ENCODE peak calls at places on chromosome 11, in ten cellular contexts. One of them, this sample, is unnamed.

GRCh38 chr11:35943761-35944502 is at the start of gene LDLRAD3:
- DNase-seq in K562: peak; percentile 92
- DNase-seq in A673: peak; percentile 97
- DNase-seq in heart right ventricle: peak; percentile 60
- DNase-seq in thoracic aorta: peak; percentile 13
- DNase-seq in IMR-90: peak; percentile 82
- DNase-seq in choroid plexus epithelial cell: peak; percentile 93
- DNase-seq in ascending aorta: no peak
- DNase-seq in dorsolateral prefrontal cortex: peak; percentile 48
- DNase-seq in lower lobe of right lung: peak; percentile 81
- DNase-seq in this sample: peak; percentile 85

GRCh38 chr11:15742626-15743243 is 613.6 kb downstream of the SOX6 start:
- DNase-seq in K562: no peak
- DNase-seq in IMR-90: peak; percentile 50
- DNase-seq in heart right ventricle: no peak
- DNase-seq in choroid plexus epithelial cell: peak; percentile 20
- DNase-seq in ascending aorta: no peak
- DNase-seq in thoracic aorta: no peak
- DNase-seq in dorsolateral prefrontal cortex: no peak
- DNase-seq in A673: no peak
- DNase-seq in lower lobe of right lung: no peak
- DNase-seq in this sample: no peak

GRCh38 chr11:102177974-102178631 is 67.9 kb downstream of the YAP1 start:
- DNase-seq in choroid plexus epithelial cell: peak; percentile 95
- DNase-seq in heart right ventricle: no peak
- DNase-seq in K562: no peak
- DNase-seq in ascending aorta: no peak
- DNase-seq in thoracic aorta: no peak
- DNase-seq in A673: peak; percentile 88
- DNase-seq in lower lobe of right lung: no peak
- DNase-seq in dorsolateral prefrontal cortex: no peak
- DNase-seq in IMR-90: peak; percentile 94
- DNase-seq in this sample: no peak

GRCh38 chr11:66639066-66639813 is 737 bp downstream of the RBM4 start:
- DNase-seq in A673: peak; percentile 57
- DNase-seq in K562: no peak
- DNase-seq in lower lobe of right lung: no peak
- DNase-seq in ascending aorta: no peak
- DNase-seq in heart right ventricle: peak; percentile 16
- DNase-seq in thoracic aorta: no peak
- DNase-seq in IMR-90: peak; percentile 42
- DNase-seq in choroid plexus epithelial cell: peak; percentile 67
- DNase-seq in dorsolateral prefrontal cortex: no peak
- DNase-seq in this sample: peak; percentile 35

GRCh38 chr11:82733444-82734119 is at the start of gene FAM181B:
- DNase-seq in thoracic aorta: peak; percentile 25
- DNase-seq in IMR-90: no peak
- DNase-seq in choroid plexus epithelial cell: peak; percentile 27
- DNase-seq in ascending aorta: no peak
- DNase-seq in A673: peak; percentile 82
- DNase-seq in heart right ventricle: peak; percentile 44
- DNase-seq in lower lobe of right lung: no peak
- DNase-seq in dorsolateral prefrontal cortex: peak; percentile 71
- DNase-seq in K562: peak; percentile 56
- DNase-seq in this sample: peak; percentile 93

GRCh38 chr11:12249590-12250260 is 127.6 kb upstream of the PARVA start:
- DNase-seq in thoracic aorta: no peak
- DNase-seq in A673: no peak
- DNase-seq in dorsolateral prefrontal cortex: no peak
- DNase-seq in heart right ventricle: no peak
- DNase-seq in choroid plexus epithelial cell: no peak
- DNase-seq in ascending aorta: no peak
- DNase-seq in lower lobe of right lung: no peak
- DNase-seq in K562: no peak
- DNase-seq in IMR-90: no peak
- DNase-seq in this sample: no peak

GRCh38 chr11:107740256-107740655 is 28.4 kb upstream of the SLN start:
- DNase-seq in dorsolateral prefrontal cortex: no peak
- DNase-seq in IMR-90: no peak
- DNase-seq in lower lobe of right lung: no peak
- DNase-seq in ascending aorta: no peak
- DNase-seq in K562: no peak
- DNase-seq in A673: no peak
- DNase-seq in thoracic aorta: no peak
- DNase-seq in heart right ventricle: no peak
- DNase-seq in choroid plexus epithelial cell: peak; percentile 21
- DNase-seq in this sample: no peak

GRCh38 chr11:88414385-88414861 is 76.9 kb upstream of the CTSC start:
- DNase-seq in IMR-90: peak; percentile 68
- DNase-seq in choroid plexus epithelial cell: peak; percentile 90
- DNase-seq in thoracic aorta: no peak
- DNase-seq in dorsolateral prefrontal cortex: no peak
- DNase-seq in K562: no peak
- DNase-seq in A673: peak; percentile 85
- DNase-seq in lower lobe of right lung: no peak
- DNase-seq in heart right ventricle: peak; percentile 67
- DNase-seq in ascending aorta: no peak
- DNase-seq in this sample: no peak

DNA sequence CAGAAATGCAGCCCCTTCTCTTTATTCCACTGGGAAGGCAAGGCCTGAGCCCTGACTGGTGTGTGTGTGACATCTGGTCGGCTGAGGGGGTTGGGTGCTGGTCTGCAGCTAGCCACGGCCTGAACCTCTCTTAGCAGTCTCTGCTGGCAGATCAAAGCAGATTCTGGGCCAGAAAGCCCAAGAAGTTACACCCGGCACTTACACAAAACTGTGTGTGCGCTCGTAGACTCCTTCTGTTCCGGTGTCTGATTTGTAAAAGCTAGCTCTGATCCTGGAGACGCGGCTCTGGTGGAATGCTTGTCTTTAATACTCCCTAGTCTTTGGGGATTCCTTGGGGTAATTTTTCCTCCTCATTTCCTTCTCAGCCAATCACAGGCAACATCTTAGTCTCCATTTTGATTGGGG is 5.5 kb downstream of the PKNOX2 start:
- DNase-seq in choroid plexus epithelial cell: peak; percentile 69
- DNase-seq in lower lobe of right lung: no peak
- DNase-seq in IMR-90: peak; percentile 19
- DNase-seq in ascending aorta: no peak
- DNase-seq in thoracic aorta: no peak
- DNase-seq in heart right ventricle: no peak
- DNase-seq in dorsolateral prefrontal cortex: no peak
- DNase-seq in A673: no peak
- DNase-seq in K562: no peak
- DNase-seq in this sample: peak; percentile 30
- H3K4me3 ChIP-seq in choroid plexus epithelial cell: peak overlapping the region; percentile 30
- H3K4me3 ChIP-seq in lower lobe of right lung: no peak overlapping the region
- H3K4me3 ChIP-seq in IMR-90: no peak overlapping the region
- H3K4me3 ChIP-seq in ascending aorta: no peak overlapping the region
- H3K4me3 ChIP-seq in thoracic aorta: peak overlapping the region; percentile 51
- H3K4me3 ChIP-seq in heart right ventricle: peak overlapping the region; percentile 15
- H3K4me3 ChIP-seq in dorsolateral prefrontal cortex: no peak overlapping the region
- H3K4me3 ChIP-seq in A673: no peak overlapping the region
- H3K4me3 ChIP-seq in K562: no peak overlapping the region
- H3K4me3 ChIP-seq in this sample: peak overlapping the region; percentile 37

GRCh38 chr11:126432065-126432461 is 76.6 kb downstream of the ST3GAL4 start:
- DNase-seq in heart right ventricle: no peak
- DNase-seq in IMR-90: no peak
- DNase-seq in dorsolateral prefrontal cortex: no peak
- DNase-seq in thoracic aorta: no peak
- DNase-seq in A673: no peak
- DNase-seq in choroid plexus epithelial cell: no peak
- DNase-seq in lower lobe of right lung: no peak
- DNase-seq in K562: no peak
- DNase-seq in ascending aorta: no peak
- DNase-seq in this sample: no peak

GRCh38 chr11:126430581-126431320 is 75.3 kb downstream of the ST3GAL4 start:
- DNase-seq in K562: no peak
- DNase-seq in ascending aorta: no peak
- DNase-seq in A673: no peak
- DNase-seq in thoracic aorta: no peak
- DNase-seq in dorsolateral prefrontal cortex: no peak
- DNase-seq in lower lobe of right lung: no peak
- DNase-seq in heart right ventricle: no peak
- DNase-seq in choroid plexus epithelial cell: no peak
- DNase-seq in IMR-90: peak; percentile 6
- DNase-seq in this sample: no peak

GRCh38 chr11:126432525-126432924 is 77.0 kb downstream of the ST3GAL4 start:
- DNase-seq in IMR-90: no peak
- DNase-seq in heart right ventricle: no peak
- DNase-seq in K562: no peak
- DNase-seq in thoracic aorta: no peak
- DNase-seq in dorsolateral prefrontal cortex: no peak
- DNase-seq in ascending aorta: no peak
- DNase-seq in A673: no peak
- DNase-seq in choroid plexus epithelial cell: no peak
- DNase-seq in lower lobe of right lung: no peak
- DNase-seq in this sample: no peak

GRCh38 chr11:126433244-126433846 is 77.9 kb downstream of the ST3GAL4 start:
- DNase-seq in IMR-90: no peak
- DNase-seq in heart right ventricle: no peak
- DNase-seq in thoracic aorta: no peak
- DNase-seq in K562: no peak
- DNase-seq in choroid plexus epithelial cell: no peak
- DNase-seq in lower lobe of right lung: no peak
- DNase-seq in ascending aorta: no peak
- DNase-seq in dorsolateral prefrontal cortex: no peak
- DNase-seq in A673: no peak
- DNase-seq in this sample: no peak

GRCh38 chr11:126431401-126432064 is 76.0 kb downstream of the ST3GAL4 start:
- DNase-seq in A673: no peak
- DNase-seq in ascending aorta: no peak
- DNase-seq in K562: no peak
- DNase-seq in dorsolateral prefrontal cortex: no peak
- DNase-seq in lower lobe of right lung: no peak
- DNase-seq in IMR-90: peak; percentile 72
- DNase-seq in heart right ventricle: peak; percentile 57
- DNase-seq in thoracic aorta: peak; percentile 33
- DNase-seq in choroid plexus epithelial cell: peak; percentile 58
- DNase-seq in this sample: no peak
- H3K4me3 ChIP-seq in A673: no peak overlapping the region
- H3K4me3 ChIP-seq in ascending aorta: no peak overlapping the region
- H3K4me3 ChIP-seq in K562: no peak overlapping the region
- H3K4me3 ChIP-seq in dorsolateral prefrontal cortex: no peak overlapping the region
- H3K4me3 ChIP-seq in lower lobe of right lung: no peak overlapping the region
- H3K4me3 ChIP-seq in IMR-90: no peak overlapping the region
- H3K4me3 ChIP-seq in heart right ventricle: no peak overlapping the region
- H3K4me3 ChIP-seq in thoracic aorta: no peak overlapping the region
- H3K4me3 ChIP-seq in choroid plexus epithelial cell: no peak overlapping the region
- H3K4me3 ChIP-seq in this sample: no peak overlapping the region

GRCh38 chr11:7251487-7251835 is 243 bp upstream of the SYT9 start:
- DNase-seq in ascending aorta: no peak
- DNase-seq in heart right ventricle: no peak
- DNase-seq in choroid plexus epithelial cell: no peak
- DNase-seq in thoracic aorta: no peak
- DNase-seq in dorsolateral prefrontal cortex: peak; percentile 28
- DNase-seq in lower lobe of right lung: no peak
- DNase-seq in K562: no peak
- DNase-seq in IMR-90: no peak
- DNase-seq in A673: no peak
- DNase-seq in this sample: no peak
- H3K4me3 ChIP-seq in ascending aorta: peak overlapping the region; percentile 56
- H3K4me3 ChIP-seq in heart right ventricle: peak overlapping the region; percentile 61
- H3K4me3 ChIP-seq in choroid plexus epithelial cell: peak overlapping the region; percentile 52
- H3K4me3 ChIP-seq in thoracic aorta: peak overlapping the region; percentile 70
- H3K4me3 ChIP-seq in dorsolateral prefrontal cortex: peak overlapping the region; percentile 82
- H3K4me3 ChIP-seq in lower lobe of right lung: peak overlapping the region; percentile 62
- H3K4me3 ChIP-seq in K562: no peak overlapping the region
- H3K4me3 ChIP-seq in IMR-90: peak overlapping the region; percentile 18
- H3K4me3 ChIP-seq in A673: no peak overlapping the region
- H3K4me3 ChIP-seq in this sample: peak overlapping the region; percentile 85

GRCh38 chr11:747176-748006 is at the start of gene TALDO1:
- DNase-seq in ascending aorta: peak; percentile 50
- DNase-seq in K562: peak; percentile 93
- DNase-seq in heart right ventricle: peak; percentile 90
- DNase-seq in lower lobe of right lung: peak; percentile 96
- DNase-seq in choroid plexus epithelial cell: peak; percentile 80
- DNase-seq in thoracic aorta: peak; percentile 56
- DNase-seq in A673: peak; percentile 93
- DNase-seq in IMR-90: peak; percentile 76
- DNase-seq in dorsolateral prefrontal cortex: peak; percentile 87
- DNase-seq in this sample: peak; percentile 97

GRCh38 chr11:742571-743201 is 4.6 kb upstream of the TALDO1 start:
- DNase-seq in K562: no peak
- DNase-seq in IMR-90: no peak
- DNase-seq in choroid plexus epithelial cell: no peak
- DNase-seq in dorsolateral prefrontal cortex: no peak
- DNase-seq in lower lobe of right lung: no peak
- DNase-seq in thoracic aorta: no peak
- DNase-seq in A673: no peak
- DNase-seq in heart right ventricle: no peak
- DNase-seq in ascending aorta: no peak
- DNase-seq in this sample: no peak

GRCh38 chr11:748007-748359 is 719 bp downstream of the TALDO1 start:
- DNase-seq in lower lobe of right lung: peak; percentile 60
- DNase-seq in dorsolateral prefrontal cortex: no peak
- DNase-seq in ascending aorta: no peak
- DNase-seq in A673: no peak
- DNase-seq in heart right ventricle: no peak
- DNase-seq in IMR-90: no peak
- DNase-seq in thoracic aorta: no peak
- DNase-seq in choroid plexus epithelial cell: peak; percentile 39
- DNase-seq in K562: no peak
- DNase-seq in this sample: no peak

GRCh38 chr11:749731-750130 is 2.5 kb downstream of the TALDO1 start:
- DNase-seq in ascending aorta: no peak
- DNase-seq in K562: no peak
- DNase-seq in A673: no peak
- DNase-seq in IMR-90: no peak
- DNase-seq in lower lobe of right lung: peak; percentile 71
- DNase-seq in choroid plexus epithelial cell: no peak
- DNase-seq in thoracic aorta: no peak
- DNase-seq in heart right ventricle: no peak
- DNase-seq in dorsolateral prefrontal cortex: no peak
- DNase-seq in this sample: no peak

DNA sequence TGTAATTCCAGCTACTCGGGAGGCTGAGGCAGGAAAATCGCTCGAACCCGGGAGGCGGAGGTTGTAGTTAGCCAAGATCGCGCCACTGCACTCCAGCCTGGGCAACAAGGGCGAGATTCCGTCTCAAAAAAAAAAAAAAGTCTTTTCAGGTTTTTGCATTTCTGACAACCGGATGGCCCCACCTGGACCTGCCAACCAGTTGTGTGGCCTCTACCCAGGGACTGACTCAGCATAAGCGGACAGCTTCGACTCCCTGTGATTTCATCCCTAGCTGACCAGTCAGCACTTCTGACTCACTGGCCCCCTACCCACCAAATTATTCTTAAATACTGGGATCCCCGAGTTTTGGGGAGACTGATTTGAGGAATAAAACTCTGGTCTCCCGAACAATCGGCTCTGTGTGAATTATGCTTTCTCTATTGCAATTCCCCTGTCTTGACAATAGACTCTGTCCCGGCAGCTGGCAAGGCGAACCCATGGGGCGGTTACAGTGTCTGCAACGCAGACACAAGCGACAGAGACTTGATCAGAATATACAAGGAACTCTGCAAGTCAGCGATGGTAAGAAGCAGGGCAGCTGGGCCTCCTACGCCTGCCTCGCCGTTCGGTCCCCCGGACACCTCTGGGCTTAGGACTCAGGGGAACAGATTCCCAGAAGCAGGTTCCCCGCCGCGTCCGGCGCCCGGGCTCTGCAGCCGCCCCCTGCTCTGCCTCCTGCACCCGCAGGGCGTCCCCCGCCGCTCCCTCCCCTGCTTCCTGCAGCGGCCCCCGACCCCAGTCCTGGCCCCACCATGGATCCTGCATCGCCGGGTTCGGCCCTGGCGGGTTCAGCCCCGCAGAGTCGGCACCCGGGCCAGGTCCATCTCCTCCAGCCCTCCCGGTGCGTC is 732 bp upstream of the TALDO1 start:
- DNase-seq in A673: peak; percentile 66
- DNase-seq in heart right ventricle: no peak
- DNase-seq in thoracic aorta: no peak
- DNase-seq in dorsolateral prefrontal cortex: peak; percentile 72
- DNase-seq in K562: no peak
- DNase-seq in ascending aorta: no peak
- DNase-seq in choroid plexus epithelial cell: peak; percentile 14
- DNase-seq in IMR-90: peak; percentile 24
- DNase-seq in lower lobe of right lung: no peak
- DNase-seq in this sample: peak; percentile 64
- H3K4me3 ChIP-seq in A673: peak overlapping the region; percentile 95
- H3K4me3 ChIP-seq in heart right ventricle: peak overlapping the region; percentile 99
- H3K4me3 ChIP-seq in thoracic aorta: peak overlapping the region; percentile 90
- H3K4me3 ChIP-seq in dorsolateral prefrontal cortex: peak overlapping the region; percentile 94
- H3K4me3 ChIP-seq in K562: peak overlapping the region; percentile 100
- H3K4me3 ChIP-seq in ascending aorta: peak overlapping the region; percentile 98
- H3K4me3 ChIP-seq in choroid plexus epithelial cell: peak overlapping the region; percentile 83
- H3K4me3 ChIP-seq in IMR-90: peak overlapping the region; percentile 100
- H3K4me3 ChIP-seq in lower lobe of right lung: peak overlapping the region; percentile 93
- H3K4me3 ChIP-seq in this sample: peak overlapping the region; percentile 89

This sample was measured in GM23338.